ENCODE peak calls at places on chromosomes 4 and X, in seven cellular contexts. One of them, this sample, is unnamed. For H3K27me3, the result is how much of the 10 kb centered on the place peaks cover.

GRCh38 chr4:151418385-151418784 is 9.4 kb downstream of the FHIP1A start:
- DNase-seq in CD8-positive, alpha-beta memory T cell: no peak
- DNase-seq in K562: no peak
- DNase-seq in cardiac muscle cell: peak
- DNase-seq in AG04450: no peak
- DNase-seq in neuronal stem cell: no peak
- DNase-seq in uterus: no peak
- DNase-seq in this sample: no peak

GRCh38 chr4:69039071-69039470 is 57.2 kb upstream of the UGT2B7 start:
- DNase-seq in neuronal stem cell: no peak
- DNase-seq in AG04450: no peak
- DNase-seq in cardiac muscle cell: no peak
- DNase-seq in K562: no peak
- DNase-seq in uterus: no peak
- DNase-seq in CD8-positive, alpha-beta memory T cell: no peak
- DNase-seq in this sample: no peak

GRCh38 chr4:101334963-101335572 is 12.3 kb downstream of the PPP3CA start:
- DNase-seq in neuronal stem cell: no peak
- DNase-seq in K562: no peak
- DNase-seq in AG04450: no peak
- DNase-seq in uterus: no peak
- DNase-seq in cardiac muscle cell: peak
- DNase-seq in CD8-positive, alpha-beta memory T cell: peak
- DNase-seq in this sample: no peak

GRCh38 chrX:43349363-43349762 is 306.7 kb upstream of the MAOA start:
- DNase-seq in neuronal stem cell: peak
- DNase-seq in cardiac muscle cell: peak
- DNase-seq in K562: peak
- DNase-seq in AG04450: no peak
- DNase-seq in CD8-positive, alpha-beta memory T cell: peak
- DNase-seq in uterus: no peak
- DNase-seq in this sample: peak

GRCh38 chrX:150692837-150693781 is at the start of gene MTMR1:
- DNase-seq in uterus: no peak
- DNase-seq in K562: peak
- DNase-seq in neuronal stem cell: no peak
- DNase-seq in AG04450: no peak
- DNase-seq in CD8-positive, alpha-beta memory T cell: peak
- DNase-seq in cardiac muscle cell: no peak
- DNase-seq in this sample: no peak

GRCh38 chrX:20514358-20514757 is 247.6 kb upstream of the RPS6KA3 start:
- DNase-seq in uterus: no peak
- DNase-seq in neuronal stem cell: no peak
- DNase-seq in CD8-positive, alpha-beta memory T cell: no peak
- DNase-seq in K562: no peak
- DNase-seq in AG04450: no peak
- DNase-seq in cardiac muscle cell: peak
- DNase-seq in this sample: no peak

GRCh38 chr4:2426069-2426397 is 7.3 kb downstream of the CFAP99 start:
- DNase-seq in neuronal stem cell: no peak
- DNase-seq in uterus: no peak
- DNase-seq in AG04450: no peak
- DNase-seq in CD8-positive, alpha-beta memory T cell: no peak
- DNase-seq in K562: no peak
- DNase-seq in cardiac muscle cell: no peak
- DNase-seq in this sample: no peak

GRCh38 chr4:113116414-113117345 is 67.2 kb downstream of the ANK2 start:
- DNase-seq in K562: no peak
- DNase-seq in AG04450: no peak
- DNase-seq in neuronal stem cell: no peak
- DNase-seq in CD8-positive, alpha-beta memory T cell: no peak
- DNase-seq in uterus: no peak
- DNase-seq in cardiac muscle cell: peak
- DNase-seq in this sample: no peak

GRCh38 chrX:69152398-69152797 is 12.9 kb downstream of the PJA1 start:
- DNase-seq in K562: no peak
- DNase-seq in cardiac muscle cell: no peak
- DNase-seq in neuronal stem cell: no peak
- DNase-seq in uterus: no peak
- DNase-seq in AG04450: no peak
- DNase-seq in CD8-positive, alpha-beta memory T cell: no peak
- DNase-seq in this sample: no peak

GRCh38 chr4:16685536-16685935 is 212.9 kb downstream of the LDB2 start:
- DNase-seq in AG04450: no peak
- DNase-seq in cardiac muscle cell: no peak
- DNase-seq in K562: no peak
- DNase-seq in uterus: no peak
- DNase-seq in CD8-positive, alpha-beta memory T cell: no peak
- DNase-seq in neuronal stem cell: no peak
- DNase-seq in this sample: no peak

GRCh38 chr4:1862961-1863296 is 7.0 kb upstream of the LETM1 start:
- DNase-seq in K562: no peak
- DNase-seq in cardiac muscle cell: no peak
- DNase-seq in uterus: no peak
- DNase-seq in AG04450: no peak
- DNase-seq in neuronal stem cell: no peak
- DNase-seq in CD8-positive, alpha-beta memory T cell: no peak
- DNase-seq in this sample: no peak

GRCh38 chr4:94826206-94826605 is 68.5 kb downstream of the BMPR1B start:
- DNase-seq in cardiac muscle cell: no peak
- DNase-seq in uterus: no peak
- DNase-seq in neuronal stem cell: no peak
- DNase-seq in AG04450: no peak
- DNase-seq in K562: no peak
- DNase-seq in CD8-positive, alpha-beta memory T cell: no peak
- DNase-seq in this sample: no peak

GRCh38 chrX:112967903-112968302 is 127.3 kb upstream of the AMOT start:
- DNase-seq in neuronal stem cell: no peak
- DNase-seq in CD8-positive, alpha-beta memory T cell: no peak
- DNase-seq in K562: no peak
- DNase-seq in uterus: no peak
- DNase-seq in AG04450: no peak
- DNase-seq in cardiac muscle cell: no peak
- DNase-seq in this sample: no peak

GRCh38 chr4:78703079-78703478 is 73.1 kb upstream of the BMP2K start:
- DNase-seq in neuronal stem cell: no peak
- DNase-seq in AG04450: no peak
- DNase-seq in CD8-positive, alpha-beta memory T cell: no peak
- DNase-seq in uterus: no peak
- DNase-seq in K562: no peak
- DNase-seq in cardiac muscle cell: no peak
- DNase-seq in this sample: no peak

GRCh38 chrX:129534816-129535578 is 5.1 kb upstream of the OCRL start:
- DNase-seq in neuronal stem cell: no peak
- DNase-seq in CD8-positive, alpha-beta memory T cell: no peak
- DNase-seq in K562: no peak
- DNase-seq in uterus: no peak
- DNase-seq in cardiac muscle cell: no peak
- DNase-seq in AG04450: no peak
- DNase-seq in this sample: no peak

GRCh38 chrX:24862343-24862742 is 153.4 kb downstream of the ARX start:
- DNase-seq in CD8-positive, alpha-beta memory T cell: no peak
- DNase-seq in uterus: no peak
- DNase-seq in neuronal stem cell: no peak
- DNase-seq in K562: no peak
- DNase-seq in cardiac muscle cell: peak
- DNase-seq in AG04450: no peak
- DNase-seq in this sample: no peak

GRCh38 chr4:37101686-37102085 is 142.9 kb upstream of the NWD2 start:
- DNase-seq in K562: no peak
- DNase-seq in uterus: no peak
- DNase-seq in neuronal stem cell: no peak
- DNase-seq in cardiac muscle cell: no peak
- DNase-seq in AG04450: no peak
- DNase-seq in CD8-positive, alpha-beta memory T cell: no peak
- DNase-seq in this sample: no peak

GRCh38 chrX:38898261-38898660 is 97.0 kb downstream of the MID1IP1 start:
- DNase-seq in CD8-positive, alpha-beta memory T cell: no peak
- DNase-seq in neuronal stem cell: no peak
- DNase-seq in uterus: no peak
- DNase-seq in cardiac muscle cell: no peak
- DNase-seq in AG04450: no peak
- DNase-seq in K562: no peak
- DNase-seq in this sample: no peak

GRCh38 chr4:7630559-7631287 is 196.0 kb upstream of the PSAPL1 start:
- DNase-seq in K562: no peak
- DNase-seq in CD8-positive, alpha-beta memory T cell: no peak
- DNase-seq in AG04450: peak
- DNase-seq in neuronal stem cell: no peak
- DNase-seq in cardiac muscle cell: peak
- DNase-seq in uterus: peak
- DNase-seq in this sample: no peak

GRCh38 chr4:167114416-167114971 is 119.8 kb downstream of the SPOCK3 start:
- DNase-seq in cardiac muscle cell: no peak
- DNase-seq in AG04450: no peak
- DNase-seq in CD8-positive, alpha-beta memory T cell: no peak
- DNase-seq in K562: no peak
- DNase-seq in uterus: no peak
- DNase-seq in neuronal stem cell: no peak
- DNase-seq in this sample: no peak

GRCh38 chr4:113278324-113278934 is 229.0 kb downstream of the ANK2 start:
- DNase-seq in uterus: peak
- DNase-seq in AG04450: peak
- DNase-seq in cardiac muscle cell: peak
- DNase-seq in neuronal stem cell: peak
- DNase-seq in CD8-positive, alpha-beta memory T cell: peak
- DNase-seq in K562: peak
- DNase-seq in this sample: peak

GRCh38 chr4:122930877-122931276 is 8.5 kb upstream of the NUDT6 start:
- DNase-seq in cardiac muscle cell: peak
- DNase-seq in K562: no peak
- DNase-seq in AG04450: no peak
- DNase-seq in neuronal stem cell: no peak
- DNase-seq in uterus: no peak
- DNase-seq in CD8-positive, alpha-beta memory T cell: no peak
- DNase-seq in this sample: no peak

GRCh38 chr4:40721730-40722171 is 28.0 kb upstream of the NSUN7 start:
- DNase-seq in AG04450: no peak
- DNase-seq in neuronal stem cell: no peak
- DNase-seq in uterus: no peak
- DNase-seq in CD8-positive, alpha-beta memory T cell: no peak
- DNase-seq in K562: no peak
- DNase-seq in cardiac muscle cell: no peak
- DNase-seq in this sample: no peak
- H3K27ac ChIP-seq in AG04450: no peak
- H3K27ac ChIP-seq in neuronal stem cell: no peak
- H3K27ac ChIP-seq in uterus: no peak
- H3K27ac ChIP-seq in CD8-positive, alpha-beta memory T cell: no peak
- H3K27ac ChIP-seq in K562: no peak
- H3K27ac ChIP-seq in cardiac muscle cell: no peak
- H3K27ac ChIP-seq in this sample: no peak

GRCh38 chr4:74056114-74056857 is 17.8 kb upstream of the CXCL3 start:
- DNase-seq in cardiac muscle cell: peak
- DNase-seq in neuronal stem cell: no peak
- DNase-seq in uterus: no peak
- DNase-seq in K562: peak
- DNase-seq in AG04450: no peak
- DNase-seq in CD8-positive, alpha-beta memory T cell: no peak
- DNase-seq in this sample: no peak
- H3K4me3 ChIP-seq in cardiac muscle cell: no peak
- H3K4me3 ChIP-seq in neuronal stem cell: no peak
- H3K4me3 ChIP-seq in uterus: no peak
- H3K4me3 ChIP-seq in K562: no peak
- H3K4me3 ChIP-seq in AG04450: no peak
- H3K4me3 ChIP-seq in CD8-positive, alpha-beta memory T cell: no peak
- H3K4me3 ChIP-seq in this sample: no peak

GRCh38 chrX:114650351-114650750 is 66.5 kb downstream of the HTR2C start:
- DNase-seq in CD8-positive, alpha-beta memory T cell: no peak
- DNase-seq in AG04450: no peak
- DNase-seq in K562: no peak
- DNase-seq in neuronal stem cell: no peak
- DNase-seq in uterus: no peak
- DNase-seq in cardiac muscle cell: no peak
- DNase-seq in this sample: no peak
- H3K27me3 ChIP-seq in CD8-positive, alpha-beta memory T cell: under half
- H3K27me3 ChIP-seq in AG04450: under half
- H3K27me3 ChIP-seq in K562: under half
- H3K27me3 ChIP-seq in neuronal stem cell: under half
- H3K27me3 ChIP-seq in uterus: under half
- H3K27me3 ChIP-seq in cardiac muscle cell: under half
- H3K27me3 ChIP-seq in this sample: under half

GRCh38 chr4:177442623-177443155 is 452 bp upstream of the AGA start:
- DNase-seq in cardiac muscle cell: peak
- DNase-seq in AG04450: no peak
- DNase-seq in K562: no peak
- DNase-seq in CD8-positive, alpha-beta memory T cell: no peak
- DNase-seq in neuronal stem cell: no peak
- DNase-seq in uterus: no peak
- DNase-seq in this sample: no peak
- H3K27ac ChIP-seq in cardiac muscle cell: peak
- H3K27ac ChIP-seq in AG04450: peak
- H3K27ac ChIP-seq in K562: peak
- H3K27ac ChIP-seq in CD8-positive, alpha-beta memory T cell: peak
- H3K27ac ChIP-seq in neuronal stem cell: no peak
- H3K27ac ChIP-seq in uterus: peak
- H3K27ac ChIP-seq in this sample: peak

GRCh38 chrX:22124098-22124497 is 92.0 kb downstream of the PHEX start:
- DNase-seq in uterus: no peak
- DNase-seq in CD8-positive, alpha-beta memory T cell: no peak
- DNase-seq in K562: no peak
- DNase-seq in AG04450: no peak
- DNase-seq in neuronal stem cell: no peak
- DNase-seq in cardiac muscle cell: no peak
- DNase-seq in this sample: no peak
- H3K4me3 ChIP-seq in uterus: no peak
- H3K4me3 ChIP-seq in CD8-positive, alpha-beta memory T cell: no peak
- H3K4me3 ChIP-seq in K562: no peak
- H3K4me3 ChIP-seq in AG04450: no peak
- H3K4me3 ChIP-seq in neuronal stem cell: no peak
- H3K4me3 ChIP-seq in cardiac muscle cell: no peak
- H3K4me3 ChIP-seq in this sample: no peak

DNA sequence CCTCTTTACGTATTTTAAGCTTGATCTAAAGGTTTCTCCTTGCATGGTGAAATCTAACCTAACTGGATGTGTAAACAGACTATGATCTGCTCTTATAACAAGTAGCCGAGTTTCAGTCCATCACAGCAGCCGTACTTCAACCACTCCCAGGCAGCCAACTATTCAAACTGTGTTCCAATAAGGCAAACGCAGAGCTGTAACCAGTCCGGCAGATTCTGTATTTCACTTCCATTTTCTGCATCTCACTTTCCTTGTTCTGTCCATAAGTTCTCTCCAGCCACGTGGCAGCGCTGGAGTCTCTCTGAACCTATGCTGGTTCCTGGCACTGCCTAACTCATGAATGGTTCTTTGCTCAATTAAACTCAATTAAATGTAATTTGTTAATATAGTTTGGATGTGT is 132.6 kb downstream of the FHDC1 start:
- DNase-seq in uterus: no peak
- DNase-seq in neuronal stem cell: no peak
- DNase-seq in cardiac muscle cell: no peak
- DNase-seq in K562: no peak
- DNase-seq in AG04450: no peak
- DNase-seq in CD8-positive, alpha-beta memory T cell: no peak
- DNase-seq in this sample: no peak
- H3K27me3 ChIP-seq in uterus: under half
- H3K27me3 ChIP-seq in neuronal stem cell: under half
- H3K27me3 ChIP-seq in cardiac muscle cell: under half
- H3K27me3 ChIP-seq in K562: under half
- H3K27me3 ChIP-seq in AG04450: under half
- H3K27me3 ChIP-seq in CD8-positive, alpha-beta memory T cell: under half
- H3K27me3 ChIP-seq in this sample: under half

This sample was measured in lung.